ENCODE peak calls at places on chromosomes 12 and 14, in ten cellular contexts. One of them, this sample, is unnamed.

GRCh38 chr14:80310950-80311349 is 99.6 kb upstream of the DIO2 start:
- DNase-seq in GF-D8: no peak
- DNase-seq in NCI-H2081: no peak
- DNase-seq in activated B cell treated with CpG ODN at 0.5 μM for 24 hours: no peak
- DNase-seq in left colon: no peak
- DNase-seq in HTR-8/SVneo: no peak
- DNase-seq in sigmoid colon: no peak
- DNase-seq in activated naive CD4-positive, alpha-beta T cell treated with anti-CD3 and anti-CD28 coated beads, Interleukin-2, amount 50 U/mL, for 72 hours: no peak
- DNase-seq in MM.1S: no peak
- DNase-seq in activated CD4-positive, alpha-beta T cell treated with anti-CD3 and anti-CD28 coated beads, Interleukin-2, amount 50 U/mL, for 48 hours: no peak
- DNase-seq in this sample: no peak

GRCh38 chr14:24241829-24242443 is 487 bp downstream of the TINF2 start:
- DNase-seq in GF-D8: peak
- DNase-seq in NCI-H2081: peak
- DNase-seq in activated B cell treated with CpG ODN at 0.5 μM for 24 hours: peak
- DNase-seq in left colon: peak
- DNase-seq in HTR-8/SVneo: peak
- DNase-seq in sigmoid colon: peak
- DNase-seq in activated naive CD4-positive, alpha-beta T cell treated with anti-CD3 and anti-CD28 coated beads, Interleukin-2, amount 50 U/mL, for 72 hours: peak
- DNase-seq in MM.1S: peak
- DNase-seq in activated CD4-positive, alpha-beta T cell treated with anti-CD3 and anti-CD28 coated beads, Interleukin-2, amount 50 U/mL, for 48 hours: peak
- DNase-seq in this sample: peak

GRCh38 chr12:38746744-38747143 is 158.6 kb downstream of the CPNE8 start:
- DNase-seq in GF-D8: no peak
- DNase-seq in NCI-H2081: no peak
- DNase-seq in activated B cell treated with CpG ODN at 0.5 μM for 24 hours: no peak
- DNase-seq in left colon: no peak
- DNase-seq in HTR-8/SVneo: no peak
- DNase-seq in sigmoid colon: no peak
- DNase-seq in activated naive CD4-positive, alpha-beta T cell treated with anti-CD3 and anti-CD28 coated beads, Interleukin-2, amount 50 U/mL, for 72 hours: no peak
- DNase-seq in MM.1S: no peak
- DNase-seq in activated CD4-positive, alpha-beta T cell treated with anti-CD3 and anti-CD28 coated beads, Interleukin-2, amount 50 U/mL, for 48 hours: no peak
- DNase-seq in this sample: no peak

GRCh38 chr14:105066285-105067071 is 1.2 kb upstream of the GPR132 start:
- DNase-seq in GF-D8: no peak
- DNase-seq in NCI-H2081: no peak
- DNase-seq in activated B cell treated with CpG ODN at 0.5 μM for 24 hours: no peak
- DNase-seq in left colon: no peak
- DNase-seq in HTR-8/SVneo: no peak
- DNase-seq in sigmoid colon: no peak
- DNase-seq in activated naive CD4-positive, alpha-beta T cell treated with anti-CD3 and anti-CD28 coated beads, Interleukin-2, amount 50 U/mL, for 72 hours: no peak
- DNase-seq in MM.1S: no peak
- DNase-seq in activated CD4-positive, alpha-beta T cell treated with anti-CD3 and anti-CD28 coated beads, Interleukin-2, amount 50 U/mL, for 48 hours: no peak
- DNase-seq in this sample: peak

GRCh38 chr12:74689071-74689655 is 151.5 kb downstream of the ATXN7L3B start:
- DNase-seq in GF-D8: no peak
- DNase-seq in NCI-H2081: peak
- DNase-seq in activated B cell treated with CpG ODN at 0.5 μM for 24 hours: no peak
- DNase-seq in left colon: no peak
- DNase-seq in HTR-8/SVneo: peak
- DNase-seq in sigmoid colon: no peak
- DNase-seq in activated naive CD4-positive, alpha-beta T cell treated with anti-CD3 and anti-CD28 coated beads, Interleukin-2, amount 50 U/mL, for 72 hours: no peak
- DNase-seq in MM.1S: peak
- DNase-seq in activated CD4-positive, alpha-beta T cell treated with anti-CD3 and anti-CD28 coated beads, Interleukin-2, amount 50 U/mL, for 48 hours: no peak
- DNase-seq in this sample: no peak

GRCh38 chr12:102540856-102541385 is 60.6 kb upstream of the IGF1 start:
- DNase-seq in GF-D8: no peak
- DNase-seq in NCI-H2081: no peak
- DNase-seq in activated B cell treated with CpG ODN at 0.5 μM for 24 hours: no peak
- DNase-seq in left colon: no peak
- DNase-seq in HTR-8/SVneo: no peak
- DNase-seq in sigmoid colon: no peak
- DNase-seq in activated naive CD4-positive, alpha-beta T cell treated with anti-CD3 and anti-CD28 coated beads, Interleukin-2, amount 50 U/mL, for 72 hours: no peak
- DNase-seq in MM.1S: no peak
- DNase-seq in activated CD4-positive, alpha-beta T cell treated with anti-CD3 and anti-CD28 coated beads, Interleukin-2, amount 50 U/mL, for 48 hours: no peak
- DNase-seq in this sample: no peak

GRCh38 chr12:48286665-48287064 is 64.1 kb downstream of the ZNF641 start:
- DNase-seq in GF-D8: no peak
- DNase-seq in NCI-H2081: no peak
- DNase-seq in activated B cell treated with CpG ODN at 0.5 μM for 24 hours: no peak
- DNase-seq in left colon: no peak
- DNase-seq in HTR-8/SVneo: no peak
- DNase-seq in sigmoid colon: no peak
- DNase-seq in activated naive CD4-positive, alpha-beta T cell treated with anti-CD3 and anti-CD28 coated beads, Interleukin-2, amount 50 U/mL, for 72 hours: no peak
- DNase-seq in MM.1S: no peak
- DNase-seq in activated CD4-positive, alpha-beta T cell treated with anti-CD3 and anti-CD28 coated beads, Interleukin-2, amount 50 U/mL, for 48 hours: no peak
- DNase-seq in this sample: no peak

GRCh38 chr12:17489452-17489851 is 600.5 kb downstream of the RERGL start:
- DNase-seq in GF-D8: no peak
- DNase-seq in NCI-H2081: no peak
- DNase-seq in activated B cell treated with CpG ODN at 0.5 μM for 24 hours: no peak
- DNase-seq in left colon: no peak
- DNase-seq in HTR-8/SVneo: no peak
- DNase-seq in sigmoid colon: no peak
- DNase-seq in activated naive CD4-positive, alpha-beta T cell treated with anti-CD3 and anti-CD28 coated beads, Interleukin-2, amount 50 U/mL, for 72 hours: no peak
- DNase-seq in MM.1S: no peak
- DNase-seq in activated CD4-positive, alpha-beta T cell treated with anti-CD3 and anti-CD28 coated beads, Interleukin-2, amount 50 U/mL, for 48 hours: no peak
- DNase-seq in this sample: no peak

GRCh38 chr14:62532186-62532585 is 513.1 kb downstream of the KCNH5 start:
- DNase-seq in GF-D8: no peak
- DNase-seq in NCI-H2081: no peak
- DNase-seq in activated B cell treated with CpG ODN at 0.5 μM for 24 hours: no peak
- DNase-seq in left colon: no peak
- DNase-seq in HTR-8/SVneo: peak
- DNase-seq in sigmoid colon: no peak
- DNase-seq in activated naive CD4-positive, alpha-beta T cell treated with anti-CD3 and anti-CD28 coated beads, Interleukin-2, amount 50 U/mL, for 72 hours: no peak
- DNase-seq in MM.1S: no peak
- DNase-seq in activated CD4-positive, alpha-beta T cell treated with anti-CD3 and anti-CD28 coated beads, Interleukin-2, amount 50 U/mL, for 48 hours: no peak
- DNase-seq in this sample: no peak

GRCh38 chr14:74579447-74580274 is 32.4 kb downstream of the LTBP2 start:
- DNase-seq in GF-D8: no peak
- DNase-seq in NCI-H2081: no peak
- DNase-seq in activated B cell treated with CpG ODN at 0.5 μM for 24 hours: no peak
- DNase-seq in left colon: no peak
- DNase-seq in HTR-8/SVneo: peak
- DNase-seq in sigmoid colon: peak
- DNase-seq in activated naive CD4-positive, alpha-beta T cell treated with anti-CD3 and anti-CD28 coated beads, Interleukin-2, amount 50 U/mL, for 72 hours: peak
- DNase-seq in MM.1S: no peak
- DNase-seq in activated CD4-positive, alpha-beta T cell treated with anti-CD3 and anti-CD28 coated beads, Interleukin-2, amount 50 U/mL, for 48 hours: peak
- DNase-seq in this sample: no peak

GRCh38 chr12:19674437-19674836 is 235.1 kb downstream of the AEBP2 start:
- DNase-seq in GF-D8: no peak
- DNase-seq in NCI-H2081: no peak
- DNase-seq in activated B cell treated with CpG ODN at 0.5 μM for 24 hours: no peak
- DNase-seq in left colon: no peak
- DNase-seq in HTR-8/SVneo: no peak
- DNase-seq in sigmoid colon: no peak
- DNase-seq in activated naive CD4-positive, alpha-beta T cell treated with anti-CD3 and anti-CD28 coated beads, Interleukin-2, amount 50 U/mL, for 72 hours: no peak
- DNase-seq in MM.1S: no peak
- DNase-seq in activated CD4-positive, alpha-beta T cell treated with anti-CD3 and anti-CD28 coated beads, Interleukin-2, amount 50 U/mL, for 48 hours: no peak
- DNase-seq in this sample: no peak

GRCh38 chr14:24775919-24776318 is 141.9 kb upstream of the GZMB start:
- DNase-seq in GF-D8: no peak
- DNase-seq in NCI-H2081: no peak
- DNase-seq in activated B cell treated with CpG ODN at 0.5 μM for 24 hours: no peak
- DNase-seq in left colon: no peak
- DNase-seq in HTR-8/SVneo: no peak
- DNase-seq in sigmoid colon: no peak
- DNase-seq in activated naive CD4-positive, alpha-beta T cell treated with anti-CD3 and anti-CD28 coated beads, Interleukin-2, amount 50 U/mL, for 72 hours: no peak
- DNase-seq in MM.1S: no peak
- DNase-seq in activated CD4-positive, alpha-beta T cell treated with anti-CD3 and anti-CD28 coated beads, Interleukin-2, amount 50 U/mL, for 48 hours: no peak
- DNase-seq in this sample: no peak

GRCh38 chr14:73426877-73427276 is 31.5 kb downstream of the NUMB start:
- DNase-seq in GF-D8: no peak
- DNase-seq in NCI-H2081: no peak
- DNase-seq in activated B cell treated with CpG ODN at 0.5 μM for 24 hours: no peak
- DNase-seq in left colon: no peak
- DNase-seq in HTR-8/SVneo: no peak
- DNase-seq in sigmoid colon: no peak
- DNase-seq in activated naive CD4-positive, alpha-beta T cell treated with anti-CD3 and anti-CD28 coated beads, Interleukin-2, amount 50 U/mL, for 72 hours: no peak
- DNase-seq in MM.1S: no peak
- DNase-seq in activated CD4-positive, alpha-beta T cell treated with anti-CD3 and anti-CD28 coated beads, Interleukin-2, amount 50 U/mL, for 48 hours: no peak
- DNase-seq in this sample: no peak

GRCh38 chr12:85405781-85406522 is 125.9 kb downstream of the ALX1 start:
- DNase-seq in GF-D8: no peak
- DNase-seq in NCI-H2081: no peak
- DNase-seq in activated B cell treated with CpG ODN at 0.5 μM for 24 hours: no peak
- DNase-seq in left colon: no peak
- DNase-seq in HTR-8/SVneo: no peak
- DNase-seq in sigmoid colon: no peak
- DNase-seq in activated naive CD4-positive, alpha-beta T cell treated with anti-CD3 and anti-CD28 coated beads, Interleukin-2, amount 50 U/mL, for 72 hours: no peak
- DNase-seq in MM.1S: no peak
- DNase-seq in activated CD4-positive, alpha-beta T cell treated with anti-CD3 and anti-CD28 coated beads, Interleukin-2, amount 50 U/mL, for 48 hours: no peak
- DNase-seq in this sample: no peak

GRCh38 chr14:93892923-93893549 is 34.1 kb upstream of the FAM181A start:
- DNase-seq in GF-D8: no peak
- DNase-seq in NCI-H2081: peak
- DNase-seq in activated B cell treated with CpG ODN at 0.5 μM for 24 hours: peak
- DNase-seq in left colon: peak
- DNase-seq in HTR-8/SVneo: peak
- DNase-seq in sigmoid colon: peak
- DNase-seq in activated naive CD4-positive, alpha-beta T cell treated with anti-CD3 and anti-CD28 coated beads, Interleukin-2, amount 50 U/mL, for 72 hours: peak
- DNase-seq in MM.1S: peak
- DNase-seq in activated CD4-positive, alpha-beta T cell treated with anti-CD3 and anti-CD28 coated beads, Interleukin-2, amount 50 U/mL, for 48 hours: peak
- DNase-seq in this sample: peak

GRCh38 chr14:69636718-69637480 is 25.5 kb downstream of the SUSD6 start:
- DNase-seq in GF-D8: no peak
- DNase-seq in NCI-H2081: no peak
- DNase-seq in activated B cell treated with CpG ODN at 0.5 μM for 24 hours: no peak
- DNase-seq in left colon: no peak
- DNase-seq in HTR-8/SVneo: no peak
- DNase-seq in sigmoid colon: no peak
- DNase-seq in activated naive CD4-positive, alpha-beta T cell treated with anti-CD3 and anti-CD28 coated beads, Interleukin-2, amount 50 U/mL, for 72 hours: no peak
- DNase-seq in MM.1S: no peak
- DNase-seq in activated CD4-positive, alpha-beta T cell treated with anti-CD3 and anti-CD28 coated beads, Interleukin-2, amount 50 U/mL, for 48 hours: no peak
- DNase-seq in this sample: no peak

GRCh38 chr14:104243200-104243599 is 104.8 kb downstream of the KIF26A start:
- DNase-seq in GF-D8: no peak
- DNase-seq in NCI-H2081: no peak
- DNase-seq in activated B cell treated with CpG ODN at 0.5 μM for 24 hours: no peak
- DNase-seq in left colon: no peak
- DNase-seq in HTR-8/SVneo: no peak
- DNase-seq in sigmoid colon: no peak
- DNase-seq in activated naive CD4-positive, alpha-beta T cell treated with anti-CD3 and anti-CD28 coated beads, Interleukin-2, amount 50 U/mL, for 72 hours: no peak
- DNase-seq in MM.1S: no peak
- DNase-seq in activated CD4-positive, alpha-beta T cell treated with anti-CD3 and anti-CD28 coated beads, Interleukin-2, amount 50 U/mL, for 48 hours: no peak
- DNase-seq in this sample: no peak

GRCh38 chr12:132266802-132267201 is 62.6 kb downstream of the GALNT9 start:
- DNase-seq in GF-D8: no peak
- DNase-seq in NCI-H2081: no peak
- DNase-seq in activated B cell treated with CpG ODN at 0.5 μM for 24 hours: no peak
- DNase-seq in left colon: no peak
- DNase-seq in HTR-8/SVneo: no peak
- DNase-seq in sigmoid colon: no peak
- DNase-seq in activated naive CD4-positive, alpha-beta T cell treated with anti-CD3 and anti-CD28 coated beads, Interleukin-2, amount 50 U/mL, for 72 hours: no peak
- DNase-seq in MM.1S: no peak
- DNase-seq in activated CD4-positive, alpha-beta T cell treated with anti-CD3 and anti-CD28 coated beads, Interleukin-2, amount 50 U/mL, for 48 hours: no peak
- DNase-seq in this sample: no peak

GRCh38 chr14:83470959-83471358 is 1937.3 kb upstream of the SEL1L start:
- DNase-seq in GF-D8: no peak
- DNase-seq in NCI-H2081: no peak
- DNase-seq in activated B cell treated with CpG ODN at 0.5 μM for 24 hours: no peak
- DNase-seq in left colon: no peak
- DNase-seq in HTR-8/SVneo: no peak
- DNase-seq in sigmoid colon: no peak
- DNase-seq in activated naive CD4-positive, alpha-beta T cell treated with anti-CD3 and anti-CD28 coated beads, Interleukin-2, amount 50 U/mL, for 72 hours: no peak
- DNase-seq in MM.1S: no peak
- DNase-seq in activated CD4-positive, alpha-beta T cell treated with anti-CD3 and anti-CD28 coated beads, Interleukin-2, amount 50 U/mL, for 48 hours: no peak
- DNase-seq in this sample: no peak

GRCh38 chr12:50013361-50014147 is 11.7 kb downstream of the RACGAP1 start:
- DNase-seq in GF-D8: no peak
- DNase-seq in NCI-H2081: no peak
- DNase-seq in activated B cell treated with CpG ODN at 0.5 μM for 24 hours: no peak
- DNase-seq in left colon: no peak
- DNase-seq in HTR-8/SVneo: no peak
- DNase-seq in sigmoid colon: no peak
- DNase-seq in activated naive CD4-positive, alpha-beta T cell treated with anti-CD3 and anti-CD28 coated beads, Interleukin-2, amount 50 U/mL, for 72 hours: no peak
- DNase-seq in MM.1S: no peak
- DNase-seq in activated CD4-positive, alpha-beta T cell treated with anti-CD3 and anti-CD28 coated beads, Interleukin-2, amount 50 U/mL, for 48 hours: no peak
- DNase-seq in this sample: no peak

GRCh38 chr12:123916729-123917128 is 55.9 kb downstream of the CCDC92 start:
- DNase-seq in GF-D8: no peak
- DNase-seq in NCI-H2081: no peak
- DNase-seq in activated B cell treated with CpG ODN at 0.5 μM for 24 hours: no peak
- DNase-seq in left colon: no peak
- DNase-seq in HTR-8/SVneo: no peak
- DNase-seq in sigmoid colon: no peak
- DNase-seq in activated naive CD4-positive, alpha-beta T cell treated with anti-CD3 and anti-CD28 coated beads, Interleukin-2, amount 50 U/mL, for 72 hours: peak
- DNase-seq in MM.1S: no peak
- DNase-seq in activated CD4-positive, alpha-beta T cell treated with anti-CD3 and anti-CD28 coated beads, Interleukin-2, amount 50 U/mL, for 48 hours: peak
- DNase-seq in this sample: no peak

GRCh38 chr12:52896190-52897100 is 8.4 kb downstream of the KRT8 start:
- DNase-seq in GF-D8: no peak
- DNase-seq in NCI-H2081: no peak
- DNase-seq in activated B cell treated with CpG ODN at 0.5 μM for 24 hours: no peak
- DNase-seq in left colon: peak
- DNase-seq in HTR-8/SVneo: no peak
- DNase-seq in sigmoid colon: no peak
- DNase-seq in activated naive CD4-positive, alpha-beta T cell treated with anti-CD3 and anti-CD28 coated beads, Interleukin-2, amount 50 U/mL, for 72 hours: no peak
- DNase-seq in MM.1S: no peak
- DNase-seq in activated CD4-positive, alpha-beta T cell treated with anti-CD3 and anti-CD28 coated beads, Interleukin-2, amount 50 U/mL, for 48 hours: no peak
- DNase-seq in this sample: no peak

GRCh38 chr14:61524936-61525292 is 170.4 kb upstream of the HIF1A start:
- DNase-seq in GF-D8: no peak
- DNase-seq in NCI-H2081: no peak
- DNase-seq in activated B cell treated with CpG ODN at 0.5 μM for 24 hours: no peak
- DNase-seq in left colon: no peak
- DNase-seq in HTR-8/SVneo: no peak
- DNase-seq in sigmoid colon: no peak
- DNase-seq in activated naive CD4-positive, alpha-beta T cell treated with anti-CD3 and anti-CD28 coated beads, Interleukin-2, amount 50 U/mL, for 72 hours: no peak
- DNase-seq in MM.1S: no peak
- DNase-seq in activated CD4-positive, alpha-beta T cell treated with anti-CD3 and anti-CD28 coated beads, Interleukin-2, amount 50 U/mL, for 48 hours: no peak
- DNase-seq in this sample: no peak